ENCODE peak calls at places on chromosomes 13 and 19, in four cellular contexts. D, Q, W and H are unnamed samples.

GRCh38 chr19:3670258-3670795 is 29.9 kb downstream of the PIP5K1C start:
- DNase-seq in D (peak), Q (peak), W (peak), H (no peak)

GRCh38 chr19:43662487-43662886 is 7.5 kb downstream of the PLAUR start:
- DNase-seq in D (no peak), Q (no peak), W (peak), H (no peak)

GRCh38 chr13:25982908-25983307 is 68.9 kb downstream of the SHISA2 start:
- DNase-seq in D (no peak), Q (no peak), W (no peak), H (no peak)

GRCh38 chr19:5947435-5947834 is 30.5 kb downstream of the RANBP3 start:
- DNase-seq in D (peak), Q (no peak), W (no peak), H (no peak)

GRCh38 chr19:45150180-45150579 is 10.6 kb downstream of the NKPD1 start:
- DNase-seq in D (no peak), Q (no peak), W (no peak), H (no peak)

GRCh38 chr13:52599037-52599852 is 43.0 kb upstream of the HNRNPA1L2 start:
- DNase-seq in D (peak), Q (no peak), W (peak), H (no peak)

GRCh38 chr19:13817018-13817614 is 21.9 kb downstream of the ZSWIM4 start:
- DNase-seq in D (no peak), Q (no peak), W (peak), H (no peak)

GRCh38 chr13:46804391-46804815 is 7.4 kb upstream of the ESD start:
- DNase-seq in D (peak), Q (no peak), W (no peak), H (no peak)

GRCh38 chr19:18203863-18204393 is at the start of gene RAB3A:
- DNase-seq in D (peak), Q (peak), W (peak), H (peak)

GRCh38 chr13:106372199-106373160 is 163.0 kb downstream of the EFNB2 start:
- DNase-seq in D (peak), Q (no peak), W (no peak), H (no peak)

GRCh38 chr13:34347784-34348573 is 530.0 kb downstream of the RFC3 start:
- DNase-seq in D (no peak), Q (no peak), W (no peak), H (no peak)

GRCh38 chr19:57241181-57241580 is 749 bp downstream of the ZNF805 start:
- DNase-seq in D (peak), Q (no peak), W (no peak), H (no peak)

GRCh38 chr13:99113351-99113750 is 87.3 kb upstream of the UBAC2 start:
- DNase-seq in D (no peak), Q (no peak), W (no peak), H (no peak)

GRCh38 chr19:38046254-38047047 is 139.4 kb downstream of the SIPA1L3 start:
- DNase-seq in D (no peak), Q (no peak), W (no peak), H (peak)

GRCh38 chr13:24660023-24660806 is 20.0 kb upstream of the ATP12A start:
- DNase-seq in D (no peak), Q (no peak), W (no peak), H (no peak)

GRCh38 chr13:48976677-48977625 is 1.2 kb downstream of the FNDC3A start:
- DNase-seq in D (no peak), Q (no peak), W (no peak), H (no peak)

GRCh38 chr13:30510811-30511371 is 45.2 kb upstream of the HMGB1 start:
- DNase-seq in D (no peak), Q (no peak), W (no peak), H (no peak)

GRCh38 chr13:111546921-111547675 is 226.7 kb downstream of the TEX29 start:
- DNase-seq in D (no peak), Q (no peak), W (no peak), H (no peak)

GRCh38 chr13:105990256-105990958 is 545.1 kb downstream of the EFNB2 start:
- DNase-seq in D (peak), Q (no peak), W (no peak), H (no peak)

GRCh38 chr19:46634656-46635218 is 1.3 kb downstream of the GNG8 start:
- DNase-seq in D (no peak), Q (no peak), W (peak), H (no peak)

GRCh38 chr13:52127783-52128702 is 830 bp downstream of the NEK5 start:
- DNase-seq in D (peak), Q (peak), W (peak), H (peak)

GRCh38 chr13:75566658-75567057 is 17.1 kb downstream of the UCHL3 start:
- DNase-seq in D (no peak), Q (no peak), W (no peak), H (no peak)
- TF ChIP-seq CTCF in D (peak), Q (no peak), W (peak), H (no peak)

GRCh38 chr13:44917589-44918322 is 71.5 kb downstream of the NUFIP1 start:
- DNase-seq in D (peak), Q (peak), W (peak), H (peak)
- TF ChIP-seq CTCF in D (peak), Q (peak), W (peak), H (no peak)

DNA sequence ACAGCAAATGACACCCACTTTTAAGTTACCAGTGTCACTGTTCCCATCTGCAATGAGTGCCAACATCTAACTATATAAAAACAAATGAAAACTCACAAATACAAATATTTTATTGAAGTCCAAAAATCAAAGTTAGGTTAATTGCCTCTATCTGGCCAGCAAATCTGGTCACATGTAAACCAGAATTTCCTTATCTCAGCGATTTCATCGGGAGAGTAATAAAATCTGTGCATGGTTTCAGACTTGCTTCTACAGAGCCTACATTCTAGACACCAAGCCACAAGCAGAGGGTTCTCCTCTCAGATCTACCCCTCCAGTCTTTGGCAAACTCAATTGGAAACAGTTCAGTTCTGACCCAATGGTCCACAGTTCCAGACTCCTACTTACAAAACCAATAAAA is 189.6 kb downstream of the ABCC4 start:
- DNase-seq in D (no peak), Q (no peak), W (no peak), H (no peak)
- TF ChIP-seq CTCF in D (no peak), Q (no peak), W (no peak), H (no peak)

GRCh38 chr13:76884167-76884566 is 2.0 kb downstream of the KCTD12 start:
- DNase-seq in D (peak), Q (peak), W (peak), H (no peak)
- TF ChIP-seq CTCF in D (peak), Q (peak), W (peak), H (no peak)

GRCh38 chr13:78658630-78659449 is at the start of gene OBI1:
- DNase-seq in D (peak), Q (peak), W (peak), H (peak)
- TF ChIP-seq CTCF in D (no peak), Q (no peak), W (no peak), H (no peak)

DNA sequence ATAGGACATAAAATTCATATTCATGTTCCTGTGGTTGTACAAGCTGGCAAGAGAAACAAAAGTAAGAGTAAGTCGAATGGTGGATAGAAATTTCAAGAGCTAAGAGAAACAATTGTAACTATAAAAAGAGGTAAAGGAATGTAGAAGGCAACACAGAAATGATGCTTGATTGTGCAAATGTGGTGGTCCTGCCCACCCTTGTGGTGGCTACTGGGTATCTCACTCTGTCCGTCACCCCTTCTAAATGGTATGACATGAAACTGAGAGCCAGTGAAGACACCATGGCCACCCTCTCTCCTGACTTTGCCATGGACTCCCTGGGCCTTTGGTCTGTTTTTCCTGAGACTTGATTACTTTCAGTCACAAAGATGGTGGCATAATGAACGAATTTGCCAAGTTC is 925.9 kb upstream of the SLITRK6 start:
- DNase-seq in D (no peak), Q (no peak), W (peak), H (no peak)
- TF ChIP-seq CTCF in D (peak), Q (no peak), W (peak), H (no peak)

GRCh38 chr13:92313382-92313781 is 913.2 kb upstream of the GPC6 start:
- DNase-seq in D (no peak), Q (no peak), W (no peak), H (no peak)
- TF ChIP-seq CTCF in D (no peak), Q (no peak), W (no peak), H (no peak)

GRCh38 chr19:33754361-33754760 is 42.3 kb upstream of the KCTD15 start:
- DNase-seq in D (no peak), Q (no peak), W (no peak), H (no peak)

GRCh38 chr19:33752945-33753344 is 43.7 kb upstream of the KCTD15 start:
- DNase-seq in D (no peak), Q (no peak), W (no peak), H (no peak)

GRCh38 chr19:33751386-33751770 is 45.3 kb upstream of the KCTD15 start:
- DNase-seq in D (no peak), Q (no peak), W (no peak), H (no peak)

GRCh38 chr19:33750587-33751385 is 45.9 kb upstream of the KCTD15 start:
- DNase-seq in D (no peak), Q (no peak), W (no peak), H (no peak)

DNA sequence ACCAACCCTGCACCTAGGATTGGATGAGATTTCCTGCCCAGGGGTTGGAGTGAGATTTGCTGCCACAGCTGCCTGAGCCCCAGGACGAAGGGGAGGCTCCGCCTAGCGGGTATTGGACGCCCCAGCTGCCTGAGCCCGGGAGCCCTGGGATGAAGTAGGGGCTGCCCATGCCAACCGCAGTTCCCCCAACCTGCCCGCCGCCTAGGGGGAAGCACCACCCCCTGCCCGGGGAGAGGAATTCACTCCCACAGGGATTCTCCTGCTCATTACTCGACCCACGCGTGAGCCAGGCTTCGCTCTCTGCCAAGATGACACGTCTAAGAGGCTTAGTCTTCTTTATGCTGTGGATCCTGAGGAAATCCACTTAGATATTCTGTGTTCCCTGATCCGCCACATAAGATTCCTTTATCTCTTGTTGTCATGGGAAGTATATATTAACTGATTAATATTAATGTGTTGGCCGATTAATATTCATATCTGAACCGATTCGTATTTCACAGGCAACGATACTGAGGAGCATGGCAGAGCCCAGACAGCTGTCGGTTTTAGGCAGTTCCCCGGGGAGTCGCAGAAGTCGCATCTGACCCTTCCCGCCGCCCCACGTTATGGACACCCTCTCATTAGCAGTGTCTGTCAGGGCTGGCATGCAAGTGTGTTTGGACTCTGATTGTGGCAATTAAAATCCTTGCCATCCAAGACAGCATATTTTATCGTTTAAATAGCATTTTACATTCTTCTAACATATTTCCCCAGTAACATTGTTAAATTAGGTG is 44.5 kb upstream of the KCTD15 start:
- DNase-seq in D (no peak), Q (no peak), W (peak), H (no peak)
- TF ChIP-seq CTCF in D (no peak), Q (no peak), W (no peak), H (no peak)